ENCODE peak calls at places on chromosomes 13 and 19, in four cellular contexts. W is ovary, H is left lung, B is iPS DF 6.9. L is an unnamed sample.

GRCh38 chr19:7500811-7501450 is 12.1 kb upstream of the PEX11G start:
- DNase-seq in W (peak; percentile 81), H (peak; percentile 86), B (peak; percentile 75), L (no peak)

GRCh38 chr19:2164020-2164988 is 571 bp downstream of the DOT1L start:
- DNase-seq in W (no peak), H (peak; percentile 86), B (no peak), L (peak; percentile 47)

GRCh38 chr19:41932259-41933130 is 4.2 kb upstream of the ERFL start:
- DNase-seq in W (no peak), H (no peak), B (no peak), L (no peak)

GRCh38 chr13:43307921-43308433 is 284.6 kb downstream of the DNAJC15 start:
- DNase-seq in W (peak; percentile 95), H (peak; percentile 84), B (no peak), L (peak; percentile 60)

GRCh38 chr19:15303105-15303780 is 29.1 kb downstream of the BRD4 start:
- DNase-seq in W (no peak), H (no peak), B (no peak), L (no peak)

GRCh38 chr19:35645680-35646511 is 2.2 kb upstream of the COX6B1 start:
- DNase-seq in W (no peak), H (peak; percentile 6), B (no peak), L (no peak)

GRCh38 chr19:35641515-35642151 is at the start of gene ETV2:
- DNase-seq in W (peak; percentile 61), H (no peak), B (no peak), L (no peak)

GRCh38 chr13:95784161-95784880 is 107.4 kb downstream of the DNAJC3 start:
- DNase-seq in W (no peak), H (no peak), B (no peak), L (no peak)

GRCh38 chr13:63438951-63439350 is 2023.3 kb upstream of the PCDH20 start:
- DNase-seq in W (no peak), H (no peak), B (no peak), L (no peak)

GRCh38 chr13:63435668-63436275 is 2020.1 kb upstream of the PCDH20 start:
- DNase-seq in W (no peak), H (no peak), B (no peak), L (no peak)

GRCh38 chr13:63436288-63436687 is 2020.6 kb upstream of the PCDH20 start:
- DNase-seq in W (no peak), H (no peak), B (no peak), L (no peak)

DNA sequence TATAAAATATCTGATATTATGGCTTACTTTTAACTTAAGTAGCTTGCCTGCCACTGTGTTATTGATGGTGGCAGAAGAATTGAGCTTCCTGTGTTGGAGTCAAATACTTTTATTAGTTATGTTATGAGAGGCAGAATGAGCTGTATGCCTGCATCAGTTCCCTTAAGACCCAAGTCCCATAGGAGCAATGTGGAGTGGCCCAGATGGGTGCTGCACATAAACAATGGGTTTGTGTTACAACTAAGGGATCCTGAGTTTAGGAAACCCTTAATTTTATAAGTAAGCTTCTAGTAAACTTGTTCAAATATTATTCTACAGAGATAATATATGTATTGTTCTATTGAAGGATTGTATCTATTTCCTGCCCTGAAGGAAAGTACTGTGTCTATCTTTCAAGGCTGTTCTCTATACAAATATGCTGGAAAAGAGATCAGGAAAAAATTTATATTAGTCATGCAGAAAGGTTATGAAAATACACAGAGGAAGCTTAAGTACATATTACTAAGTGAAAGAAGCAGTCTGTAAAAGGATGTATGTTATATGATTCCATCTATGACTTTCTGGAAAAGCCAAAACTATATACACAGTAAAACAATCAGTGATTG is 2018.0 kb upstream of the PCDH20 start:
- DNase-seq in W (no peak), H (no peak), B (no peak), L (no peak)
- H3K4me3 ChIP-seq in W (no peak overlapping the region), H (no peak overlapping the region), B (no peak overlapping the region), L (no peak overlapping the region)

DNA sequence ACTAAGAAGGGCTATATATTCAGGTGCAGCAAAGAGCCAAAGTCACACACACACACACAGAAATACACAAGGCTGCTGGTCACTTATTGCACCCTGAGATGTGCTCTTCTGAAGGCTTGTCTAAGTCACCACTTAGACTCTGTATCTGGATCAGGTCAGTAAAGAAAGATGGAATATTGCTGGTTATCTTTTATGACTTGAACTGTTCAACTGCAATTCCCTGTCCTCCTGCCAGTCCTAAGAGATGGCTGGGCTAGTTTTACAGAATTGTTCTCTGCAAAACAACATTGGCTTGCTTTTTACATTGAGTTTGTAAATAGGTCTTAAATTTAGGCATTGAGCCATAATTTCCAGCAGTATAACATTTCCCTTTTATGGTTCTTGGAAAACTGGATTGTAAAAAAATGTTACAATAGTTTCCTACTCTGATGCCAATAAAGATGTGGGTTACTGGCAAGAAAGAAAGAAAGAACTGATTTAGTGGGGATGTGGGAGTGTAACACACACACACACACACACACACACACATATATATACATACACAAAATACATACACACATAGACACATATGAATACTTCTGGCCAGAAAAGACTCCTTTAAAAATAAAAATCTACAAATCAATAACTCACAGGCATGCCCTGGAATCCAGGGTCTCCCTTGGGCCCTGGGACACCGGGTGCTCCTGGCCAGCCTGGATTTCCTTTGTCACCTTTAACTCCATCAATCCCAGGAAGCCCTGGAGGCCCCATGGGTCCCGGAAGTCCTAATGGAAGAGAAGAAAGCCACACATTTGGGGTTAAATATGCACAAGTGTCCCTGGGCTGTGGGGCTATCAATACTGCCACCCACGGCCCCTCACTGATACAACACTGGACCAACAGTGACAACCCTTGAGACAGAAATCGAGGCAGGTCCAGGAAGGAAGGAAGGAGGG is 137.7 kb downstream of the COL4A1 start:
- DNase-seq in W (no peak), H (no peak), B (no peak), L (no peak)
- H3K36me3 ChIP-seq in W (no peaks in the 10 kb centered on the region), H (no peaks in the 10 kb centered on the region), B (peaks cover 7% of the 10 kb centered on the region), L (peaks cover 8% of the 10 kb centered on the region)

GRCh38 chr19:4053423-4054324 is 13.0 kb downstream of the ZBTB7A start:
- DNase-seq in W (no peak), H (peak; percentile 81), B (no peak), L (no peak)

GRCh38 chr19:4051175-4052101 is 15.3 kb downstream of the ZBTB7A start:
- DNase-seq in W (no peak), H (peak; percentile 88), B (no peak), L (no peak)

GRCh38 chr19:4054471-4055208 is 12.1 kb downstream of the ZBTB7A start:
- DNase-seq in W (no peak), H (peak; percentile 80), B (no peak), L (no peak)

GRCh38 chr19:4052114-4052992 is 14.3 kb downstream of the ZBTB7A start:
- DNase-seq in W (peak; percentile 54), H (peak; percentile 86), B (no peak), L (peak; percentile 81)

DNA sequence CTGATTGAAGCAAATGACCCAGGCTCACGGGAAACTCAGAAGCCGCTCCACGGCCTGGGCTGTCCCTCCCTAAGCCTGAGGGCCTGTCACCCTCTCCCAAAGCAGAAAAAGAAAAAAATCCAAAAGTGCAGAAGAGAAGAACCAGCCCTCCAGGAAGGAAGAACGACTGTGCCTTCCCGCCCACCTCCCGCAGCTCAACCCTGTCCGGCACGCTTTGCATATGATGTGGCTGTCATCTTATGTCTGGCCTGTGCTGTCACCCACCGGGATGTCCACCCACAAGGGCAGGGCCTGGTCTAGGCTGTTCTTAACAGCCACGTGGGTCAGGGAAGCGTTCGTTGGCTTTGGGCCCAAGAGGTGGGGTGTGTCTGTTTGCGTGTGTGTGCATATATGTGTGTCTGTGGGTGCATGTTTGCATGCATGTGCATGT is 13.7 kb downstream of the ZBTB7A start:
- DNase-seq in W (peak; percentile 46), H (no peak), B (no peak), L (no peak)
- H3K4me3 ChIP-seq in W (no peak overlapping the region), H (no peak overlapping the region), B (no peak overlapping the region), L (peak overlapping the region; percentile 56)

DNA sequence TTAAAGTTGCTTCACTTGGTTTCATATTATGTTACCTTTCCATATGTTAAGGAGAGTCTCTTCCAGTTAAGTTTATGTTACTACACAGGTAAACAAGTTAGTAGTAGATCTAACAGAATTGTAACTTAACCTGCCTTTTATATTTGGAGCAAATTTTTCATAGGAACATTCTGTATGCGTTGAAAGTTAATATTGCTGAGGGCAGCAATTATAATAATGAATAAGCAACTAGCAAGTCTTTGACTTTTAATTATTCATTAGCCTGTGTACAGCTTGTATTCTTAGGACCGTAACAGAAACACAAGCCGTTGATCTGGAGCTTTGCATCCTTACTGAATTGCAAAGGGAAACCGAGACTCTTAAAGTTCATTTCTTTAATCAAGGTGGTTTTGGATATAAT is 11.6 kb downstream of the SUGT1 start:
- DNase-seq in W (no peak), H (no peak), B (no peak), L (no peak)
- H3K36me3 ChIP-seq in W (no peaks in the 10 kb centered on the region), H (no peaks in the 10 kb centered on the region), B (peaks cover 4% of the 10 kb centered on the region), L (no peaks in the 10 kb centered on the region)

GRCh38 chr13:82092312-82092711 is 1751.4 kb upstream of the SPRY2 start:
- DNase-seq in W (no peak), H (no peak), B (no peak), L (no peak)
- H3K4me3 ChIP-seq in W (no peak overlapping the region), H (no peak overlapping the region), B (no peak overlapping the region), L (no peak overlapping the region)

GRCh38 chr13:32901994-32902780 is 114.0 kb upstream of the KL start:
- DNase-seq in W (no peak), H (no peak), B (no peak), L (no peak)
- H3K36me3 ChIP-seq in W (no peaks in the 10 kb centered on the region), H (no peaks in the 10 kb centered on the region), B (no peaks in the 10 kb centered on the region), L (no peaks in the 10 kb centered on the region)

GRCh38 chr19:11195169-11195568 is 2.2 kb downstream of the KANK2 start:
- DNase-seq in W (peak; percentile 69), H (no peak), B (no peak), L (no peak)

GRCh38 chr19:11194657-11195056 is 2.7 kb downstream of the KANK2 start:
- DNase-seq in W (peak; percentile 76), H (no peak), B (no peak), L (no peak)

GRCh38 chr19:11192957-11193939 is 4.1 kb downstream of the KANK2 start:
- DNase-seq in W (peak; percentile 47), H (no peak), B (no peak), L (no peak)

GRCh38 chr19:11195681-11196080 is 1.7 kb downstream of the KANK2 start:
- DNase-seq in W (no peak), H (no peak), B (no peak), L (no peak)

DNA sequence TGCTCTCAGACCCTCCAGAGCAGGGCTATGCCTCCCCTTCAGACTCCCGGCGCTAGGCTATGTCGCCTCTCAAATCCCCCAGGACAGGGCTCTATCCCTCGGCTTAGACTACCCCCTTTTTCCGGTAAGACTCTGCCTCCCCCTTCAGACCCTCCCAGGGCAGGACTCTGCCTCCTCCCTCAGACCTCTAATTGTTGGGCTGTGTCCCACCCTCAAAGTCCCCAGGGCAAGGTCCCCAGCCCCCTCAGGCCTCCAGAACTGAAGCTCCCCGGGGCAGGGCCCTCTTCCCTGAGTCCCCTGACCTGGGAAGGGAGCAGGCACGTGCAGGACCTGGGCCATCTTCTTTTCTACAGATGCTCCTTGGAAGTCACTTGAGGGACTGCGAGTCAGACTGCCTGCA is 3.2 kb downstream of the KANK2 start:
- DNase-seq in W (no peak), H (no peak), B (no peak), L (no peak)
- H3K4me3 ChIP-seq in W (peak overlapping the region; percentile 91), H (no peak overlapping the region), B (no peak overlapping the region), L (peak overlapping the region; percentile 80)

DNA sequence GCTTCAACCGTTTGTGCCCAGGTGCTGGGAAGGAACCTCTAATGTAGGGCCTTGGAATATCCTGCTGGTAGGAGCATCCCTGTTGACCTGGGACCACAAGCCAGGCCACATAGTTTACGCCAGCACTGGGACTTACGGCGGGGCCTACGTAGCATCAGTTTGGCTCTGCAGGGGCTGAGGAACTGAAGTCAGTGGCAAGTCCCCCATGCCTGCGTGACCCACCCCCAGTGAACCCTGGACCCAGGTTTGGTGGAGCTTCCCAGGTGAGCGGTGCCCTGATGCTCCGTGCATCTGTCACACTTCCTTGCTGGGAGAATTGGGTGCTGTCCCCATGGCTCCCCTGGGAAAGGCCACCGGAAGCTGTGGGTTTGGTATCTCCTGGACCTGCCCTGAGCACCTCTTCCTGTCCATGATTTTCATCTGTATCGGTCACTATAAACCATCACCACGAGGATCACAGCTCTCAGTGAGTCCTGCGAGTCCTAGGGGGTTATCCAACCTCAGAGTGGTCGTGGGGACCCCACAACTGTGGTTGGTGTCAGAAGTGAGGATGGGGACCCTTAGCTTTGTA is 9.9 kb downstream of the SIGLEC11 start:
- DNase-seq in W (peak; percentile 33), H (peak; percentile 12), B (no peak), L (no peak)
- H3K36me3 ChIP-seq in W (no peaks in the 10 kb centered on the region), H (no peaks in the 10 kb centered on the region), B (no peaks in the 10 kb centered on the region), L (no peaks in the 10 kb centered on the region)